ENCODE peak calls at places on chromosomes 7 and 10, in seven cellular contexts. F is choroid plexus epithelial cell, N is H9, D is osteoblast, X is neural crest cell, C is PC-9, V is brain microvascular endothelial cell. H is an unnamed sample.

GRCh38 chr7:36967387-36967786 is 243.1 kb upstream of the AOAH start:
- DNase-seq in C (peak; percentile 55), X (peak; percentile 49), V (peak; percentile 50), D (peak; percentile 84), N (peak; percentile 81), F (peak; percentile 83), H (no peak)

GRCh38 chr7:19815546-19815945 is 42.1 kb upstream of the TMEM196 start:
- DNase-seq in F (no peak), V (no peak), N (no peak), X (no peak), C (no peak), D (no peak), H (no peak)

GRCh38 chr7:47580811-47581331 is 1.0 kb downstream of the TNS3 start:
- DNase-seq in F (no peak), N (no peak), D (peak; percentile 86), C (no peak), V (no peak), X (peak; percentile 26), H (no peak)

GRCh38 chr10:84543948-84544347 is 215.6 kb downstream of the CCSER2 start:
- DNase-seq in X (no peak), D (no peak), C (peak; percentile 57), N (no peak), V (peak; percentile 29), F (peak; percentile 35), H (no peak)

GRCh38 chr10:97079157-97079435 is 106.7 kb downstream of the SLIT1 start:
- DNase-seq in X (no peak), F (no peak), D (no peak), C (no peak), N (no peak), V (no peak), H (no peak)

GRCh38 chr7:47336178-47337020 is 245.5 kb downstream of the TNS3 start:
- DNase-seq in X (no peak), V (no peak), F (peak; percentile 42), D (peak; percentile 75), C (no peak), N (no peak), H (peak; percentile 25)

GRCh38 chr10:120931999-120932398 is 80.8 kb downstream of the WDR11 start:
- DNase-seq in D (no peak), C (no peak), F (no peak), N (no peak), V (no peak), X (no peak), H (no peak)

GRCh38 chr10:77504870-77505257 is 132.7 kb downstream of the KCNMA1 start:
- DNase-seq in D (no peak), C (peak; percentile 88), X (no peak), V (peak; percentile 18), F (peak; percentile 23), N (no peak), H (no peak)

GRCh38 chr7:71237945-71238344 is 106.0 kb downstream of the GALNT17 start:
- DNase-seq in C (no peak), V (no peak), X (no peak), N (peak; percentile 48), D (no peak), F (no peak), H (no peak)

GRCh38 chr10:71755179-71755879 is 18.0 kb downstream of the VSIR start:
- DNase-seq in F (no peak), X (no peak), V (no peak), C (no peak), D (peak; percentile 30), N (no peak), H (no peak)

GRCh38 chr7:112572669-112573301 is 92.0 kb downstream of the LSMEM1 start:
- DNase-seq in N (no peak), D (no peak), X (no peak), V (no peak), F (no peak), C (peak; percentile 41), H (no peak)

GRCh38 chr10:104130041-104130440 is 8.1 kb downstream of the SFR1 start:
- DNase-seq in N (no peak), D (no peak), X (no peak), F (no peak), C (no peak), V (no peak), H (no peak)

GRCh38 chr10:12376211-12376610 is 26.9 kb downstream of the CAMK1D start:
- DNase-seq in V (no peak), F (no peak), D (no peak), N (no peak), X (no peak), C (no peak), H (no peak)

GRCh38 chr10:72261323-72262018 is 12.3 kb upstream of the DDIT4 start:
- DNase-seq in V (no peak), X (no peak), N (no peak), C (peak; percentile 76), D (no peak), F (no peak), H (no peak)

GRCh38 chr7:34900891-34901493 is 136.3 kb downstream of the DPY19L1 start:
- DNase-seq in X (no peak), N (peak; percentile 69), V (no peak), C (no peak), F (peak; percentile 10), D (peak; percentile 79), H (no peak)

GRCh38 chr7:73985737-73986141 is 42.2 kb upstream of the ELN start:
- DNase-seq in C (no peak), F (no peak), V (no peak), X (no peak), D (peak; percentile 82), N (no peak), H (no peak)

GRCh38 chr10:130814610-130815009 is 496.9 kb downstream of the TCERG1L start:
- DNase-seq in V (no peak), N (no peak), D (no peak), C (no peak), F (no peak), X (no peak), H (no peak)

GRCh38 chr10:43199088-43199683 is 60.9 kb downstream of the CSGALNACT2 start:
- DNase-seq in F (no peak), X (no peak), D (peak; percentile 91), N (no peak), V (no peak), C (no peak), H (peak; percentile 50)

GRCh38 chr10:132551093-132551807 is 13.7 kb downstream of the INPP5A start:
- DNase-seq in F (no peak), C (no peak), X (no peak), N (no peak), D (peak; percentile 19), V (no peak), H (peak; percentile 67)
- TF ChIP-seq CTCF in F (no peak), C (no peak), X (no peak), N (no peak), D (no peak), V (no peak), H (no peak)

GRCh38 chr10:116765549-116766162 is 23.3 kb upstream of the HSPA12A start:
- DNase-seq in C (no peak), F (peak; percentile 37), X (no peak), V (no peak), N (peak; percentile 48), D (no peak), H (peak; percentile 39)
- TF ChIP-seq CTCF in C (peak; percentile 52), F (peak; percentile 49), X (peak; percentile 20), V (peak; percentile 54), N (peak; percentile 74), D (peak; percentile 53), H (peak; percentile 34)

GRCh38 chr10:125071008-125071407 is 89.4 kb downstream of the CTBP2 start:
- DNase-seq in X (no peak), D (no peak), V (no peak), N (no peak), F (no peak), C (no peak), H (peak; percentile 40)

GRCh38 chr10:125064681-125065492 is 95.5 kb downstream of the CTBP2 start:
- DNase-seq in D (peak; percentile 88), C (peak; percentile 98), F (peak; percentile 78), V (no peak), N (no peak), X (no peak), H (peak; percentile 40)

GRCh38 chr10:125066704-125067447 is 93.5 kb downstream of the CTBP2 start:
- DNase-seq in V (no peak), X (no peak), N (no peak), D (no peak), F (no peak), C (no peak), H (no peak)

GRCh38 chr10:125067764-125068163 is 92.6 kb downstream of the CTBP2 start:
- DNase-seq in V (no peak), F (no peak), N (no peak), C (no peak), D (no peak), X (no peak), H (peak; percentile 46)

GRCh38 chr10:125068406-125068805 is 92.0 kb downstream of the CTBP2 start:
- DNase-seq in V (no peak), N (no peak), C (no peak), X (no peak), F (no peak), D (no peak), H (no peak)
- TF ChIP-seq CTCF in V (no peak), N (no peak), C (no peak), X (no peak), F (no peak), D (no peak), H (no peak)

GRCh38 chr10:3683560-3683959 is 101.4 kb downstream of the KLF6 start:
- DNase-seq in N (no peak), X (no peak), V (no peak), D (no peak), C (no peak), F (no peak), H (no peak)

GRCh38 chr10:3680186-3680585 is 104.8 kb downstream of the KLF6 start:
- DNase-seq in C (no peak), N (no peak), F (no peak), D (no peak), V (no peak), X (no peak), H (no peak)

GRCh38 chr10:3684891-3685290 is 100.1 kb downstream of the KLF6 start:
- DNase-seq in C (no peak), X (no peak), V (no peak), D (no peak), N (no peak), F (no peak), H (no peak)

GRCh38 chr10:3682745-3683144 is 102.3 kb downstream of the KLF6 start:
- DNase-seq in F (no peak), N (no peak), D (no peak), C (no peak), X (no peak), V (no peak), H (no peak)

DNA sequence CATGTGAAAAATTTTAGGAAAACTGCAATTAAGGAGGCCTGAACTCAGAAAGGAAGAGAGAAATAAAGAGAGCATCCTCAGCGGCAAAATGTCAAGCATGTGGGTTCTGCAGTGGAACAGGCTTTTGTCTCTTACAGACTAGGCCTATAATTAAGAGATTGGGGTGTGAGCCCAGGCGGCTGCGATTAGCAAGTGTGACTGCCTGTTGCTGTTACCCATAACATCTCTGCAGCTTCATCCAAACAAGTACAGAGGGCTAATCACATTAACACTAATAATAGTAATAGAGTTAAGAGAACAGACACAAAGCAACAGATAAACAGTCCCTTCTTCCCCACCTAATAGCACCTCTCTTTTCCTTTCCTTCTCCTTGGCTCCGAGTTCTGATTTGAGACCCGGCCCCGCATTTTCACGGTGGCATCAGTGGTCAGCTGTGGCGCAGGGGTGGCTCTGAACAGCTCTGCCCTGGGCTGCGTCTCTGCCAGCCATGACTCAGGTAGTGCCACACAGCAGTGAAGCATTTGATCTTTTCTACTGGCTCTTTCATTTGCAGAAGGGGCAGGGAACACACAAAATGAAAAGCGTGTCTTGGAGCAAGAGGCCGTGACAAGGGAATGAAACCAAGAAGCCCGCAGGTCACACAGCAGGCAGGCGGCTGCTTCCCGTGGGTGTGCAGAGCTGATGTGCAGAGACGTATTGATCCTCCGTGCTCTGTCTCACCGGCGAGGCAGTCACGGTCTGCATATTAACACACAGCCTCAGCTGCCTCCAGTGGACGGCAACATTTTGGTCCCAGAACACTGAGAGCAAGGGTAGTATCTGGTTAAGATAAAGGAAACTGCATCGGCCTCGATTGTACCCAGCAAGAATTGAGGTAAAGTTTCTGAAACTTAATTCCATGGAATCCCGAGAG is 103.1 kb downstream of the KLF6 start:
- DNase-seq in V (no peak), C (no peak), X (peak; percentile 3), F (peak; percentile 36), N (no peak), D (no peak), H (no peak)
- TF ChIP-seq CTCF in V (peak; percentile 29), C (no peak), X (no peak), F (peak; percentile 42), N (no peak), D (no peak), H (no peak)

H was measured in upper lobe of right lung.